ENCODE peak calls at places on chromosomes 16 and 17, in six cellular contexts. L is NCI-H82; Z is activated T-cell treated with anti-CD3 and anti-CD28 coated beads, Interleukin-2, amount 50 U/mL, for 48 hours; R is HS-27A; M is HFF-Myc; S is activated CD4-positive, CD25-positive, alpha-beta regulatory T cell. X is an unnamed sample.

GRCh38 chr16:46789499-46790414 is 41.2 kb downstream of the C16orf87 start:
- DNase-seq in R (no peak), M (no peak), Z (peak), L (peak), S (peak), X (no peak)

GRCh38 chr16:1560866-1561265 is 27.4 kb downstream of the TMEM204 start:
- DNase-seq in R (no peak), Z (no peak), L (no peak), S (no peak), M (no peak), X (peak)

GRCh38 chr16:2979669-2980226 is 498 bp downstream of the PKMYT1 start:
- DNase-seq in Z (peak), R (no peak), M (no peak), L (peak), S (no peak), X (peak)

GRCh38 chr17:11485802-11486421 is 112.4 kb upstream of the DNAH9 start:
- DNase-seq in R (no peak), Z (no peak), L (peak), M (no peak), S (no peak), X (no peak)

GRCh38 chr17:9408381-9408780 is 167.2 kb downstream of the STX8 start:
- DNase-seq in L (no peak), M (no peak), R (no peak), Z (no peak), S (no peak), X (no peak)

GRCh38 chr16:83932955-83933673 is 19.9 kb upstream of the OSGIN1 start:
- DNase-seq in S (no peak), Z (no peak), L (peak), M (no peak), R (no peak), X (peak)

GRCh38 chr16:9311303-9311954 is 220.0 kb downstream of the HAPSTR1 start:
- DNase-seq in L (peak), M (no peak), S (no peak), Z (no peak), R (no peak), X (peak)

GRCh38 chr17:41416478-41416877 is 7.9 kb downstream of the KRT37 start:
- DNase-seq in M (no peak), L (no peak), S (no peak), R (no peak), Z (no peak), X (no peak)

GRCh38 chr16:13945734-13946490 is 26.0 kb downstream of the ERCC4 start:
- DNase-seq in R (no peak), M (no peak), Z (no peak), S (no peak), L (no peak), X (no peak)

GRCh38 chr17:66275651-66276050 is 26.8 kb upstream of the PRKCA start:
- DNase-seq in L (no peak), Z (no peak), R (peak), S (no peak), M (peak), X (no peak)

GRCh38 chr17:21218101-21218500 is 4.1 kb upstream of the TMEM11 start:
- DNase-seq in Z (peak), R (no peak), L (peak), M (no peak), S (no peak), X (peak)

GRCh38 chr17:8611135-8611534 is 19.4 kb downstream of the MYH10 start:
- DNase-seq in R (no peak), M (no peak), Z (no peak), L (no peak), S (no peak), X (no peak)

GRCh38 chr16:88312732-88313131 is 70.0 kb upstream of the ZNF469 start:
- DNase-seq in Z (no peak), R (no peak), L (no peak), S (no peak), M (no peak), X (no peak)

GRCh38 chr17:66939461-66940114 is 24.9 kb upstream of the CACNG4 start:
- DNase-seq in S (no peak), M (no peak), R (no peak), Z (no peak), L (no peak), X (no peak)

GRCh38 chr17:79046501-79047280 is 22.7 kb downstream of the C1QTNF1 start:
- DNase-seq in Z (no peak), R (no peak), S (no peak), M (no peak), L (no peak), X (no peak)

GRCh38 chr16:78230832-78231231 is 131.4 kb downstream of the WWOX start:
- DNase-seq in R (no peak), M (no peak), L (no peak), S (no peak), Z (no peak), X (no peak)

GRCh38 chr16:11405331-11406176 is 60.3 kb downstream of the RMI2 start:
- DNase-seq in M (no peak), Z (peak), S (peak), L (peak), R (no peak), X (peak)

GRCh38 chr16:26129997-26130396 is 438.2 kb downstream of the HS3ST4 start:
- DNase-seq in L (peak), Z (no peak), R (no peak), S (no peak), M (no peak), X (no peak)

GRCh38 chr17:35555695-35556094 is 4.9 kb downstream of the SLFN14 start:
- DNase-seq in R (no peak), L (peak), Z (no peak), M (no peak), S (no peak), X (no peak)

GRCh38 chr17:5364156-5364555 is 55.3 kb downstream of the NUP88 start:
- DNase-seq in M (no peak), L (no peak), R (no peak), Z (no peak), S (no peak), X (no peak)

GRCh38 chr17:31571124-31571892 is 179.8 kb downstream of the RAB11FIP4 start:
- DNase-seq in S (no peak), L (no peak), M (no peak), R (no peak), Z (no peak), X (no peak)

GRCh38 chr17:76382803-76383644 is 1.4 kb upstream of the SPHK1 start:
- DNase-seq in Z (peak), R (peak), S (peak), M (no peak), L (peak), X (peak)

GRCh38 chr16:31357324-31358156 is 2.6 kb downstream of the ITGAX start:
- DNase-seq in Z (no peak), R (no peak), M (no peak), L (no peak), S (no peak), X (no peak)

GRCh38 chr16:27285676-27286196 is 17.2 kb upstream of the NSMCE1 start:
- DNase-seq in L (no peak), S (no peak), Z (peak), R (no peak), M (no peak), X (no peak)

GRCh38 chr16:86396918-86397317 is 113.4 kb upstream of the FOXF1 start:
- DNase-seq in M (peak), R (no peak), Z (no peak), S (no peak), L (no peak), X (no peak)

GRCh38 chr17:74147966-74148365 is 55.5 kb upstream of the RPL38 start:
- DNase-seq in Z (no peak), S (no peak), M (no peak), L (no peak), R (no peak), X (peak)

GRCh38 chr16:4323071-4323844 is 7.4 kb downstream of the GLIS2 start:
- DNase-seq in L (no peak), M (no peak), S (no peak), R (no peak), Z (no peak), X (no peak)

GRCh38 chr17:71790791-71791190 is 330.0 kb upstream of the SOX9 start:
- DNase-seq in Z (no peak), M (no peak), S (no peak), L (no peak), R (no peak), X (no peak)

GRCh38 chr16:47721016-47721673 is 260.0 kb downstream of the PHKB start:
- DNase-seq in S (no peak), L (no peak), M (no peak), Z (no peak), R (no peak), X (no peak)

GRCh38 chr16:55249361-55249760 is 74.6 kb upstream of the IRX6 start:
- DNase-seq in S (no peak), R (no peak), L (no peak), M (no peak), Z (no peak), X (no peak)

X was measured in WERI-Rb-1.